ENCODE peak calls at places on chromosomes 11 and 22, in four cellular contexts. Q is lower lobe of right lung; P is stimulated activated naive CD8-positive, alpha-beta T cell treated with anti-CD3 and anti-CD28 coated beads, Interleukin-15, amount 100 ng/mL, for 72 hours; J is natural killer cell. U is an unnamed sample.
A peak's percentile ranks its signal among the peaks of the same experiment; 100 is the strongest.

GRCh38 chr11:73972620-73973449 is 9.8 kb downstream of the UCP2 start:
- ATAC-seq in P (no peak), J (no peak), Q (no peak), U (no peak)

GRCh38 chr11:95790933-95791247 is 592 bp downstream of the CEP57 start:
- ATAC-seq in P (no peak), Q (peak; percentile 33), J (no peak), U (peak; percentile 13)

GRCh38 chr11:122729139-122729538 is 73.6 kb downstream of the UBASH3B start:
- ATAC-seq in P (no peak), J (peak; percentile 51), Q (no peak), U (no peak)

GRCh38 chr11:5293028-5293427 is 8.7 kb downstream of the OR51B4 start:
- ATAC-seq in Q (no peak), J (no peak), P (no peak), U (no peak)

GRCh38 chr11:79232346-79232745 is 208.5 kb downstream of the TENM4 start:
- ATAC-seq in P (no peak), Q (no peak), J (no peak), U (no peak)

GRCh38 chr11:112024178-112024777 is 930 bp upstream of the DLAT start:
- ATAC-seq in P (peak; percentile 16), J (no peak), Q (peak; percentile 28), U (no peak)

GRCh38 chr11:67289226-67289650 is at the start of gene ANKRD13D:
- ATAC-seq in J (no peak), Q (no peak), P (peak; percentile 44), U (no peak)

GRCh38 chr11:15761235-15761634 is 595.1 kb downstream of the SOX6 start:
- ATAC-seq in P (no peak), Q (no peak), J (no peak), U (no peak)

GRCh38 chr22:30717952-30718351 is 23.3 kb downstream of the OSBP2 start:
- ATAC-seq in J (no peak), Q (no peak), P (no peak), U (no peak)

GRCh38 chr11:63643205-63643604 is 28.0 kb downstream of the ATL3 start:
- ATAC-seq in Q (no peak), J (no peak), P (no peak), U (no peak)

GRCh38 chr11:68525930-68526329 is 65.4 kb downstream of the PPP6R3 start:
- ATAC-seq in P (no peak), J (no peak), Q (no peak), U (no peak)

GRCh38 chr11:57637626-57638004 is 12.1 kb downstream of the YPEL4 start:
- ATAC-seq in J (no peak), Q (peak; percentile 40), P (no peak), U (no peak)

GRCh38 chr11:66432597-66432996 is 6.1 kb downstream of the MRPL11 start:
- ATAC-seq in Q (no peak), P (no peak), J (no peak), U (no peak)

GRCh38 chr11:64378335-64378884 is 19.4 kb downstream of the RPS6KA4 start:
- ATAC-seq in Q (no peak), P (no peak), J (no peak), U (no peak)

GRCh38 chr11:130877532-130877931 is 38.7 kb downstream of the SNX19 start:
- ATAC-seq in Q (peak; percentile 39), P (no peak), J (no peak), U (no peak)

GRCh38 chr11:73246303-73246702 is 25.8 kb upstream of the P2RY6 start:
- ATAC-seq in J (no peak), P (no peak), Q (no peak), U (no peak)

GRCh38 chr22:25070870-25071465 is 118.5 kb downstream of the KIAA1671 start:
- ATAC-seq in Q (peak; percentile 28), P (no peak), J (no peak), U (peak; percentile 40)

GRCh38 chr11:46203746-46204145 is 73.7 kb upstream of the CREB3L1 start:
- ATAC-seq in Q (peak; percentile 32), J (no peak), P (no peak), U (no peak)

GRCh38 chr11:73830261-73830660 is 42.6 kb downstream of the MRPL48 start:
- ATAC-seq in P (no peak), Q (no peak), J (no peak), U (no peak)

GRCh38 chr11:88544656-88545280 is 207.2 kb upstream of the CTSC start:
- ATAC-seq in Q (no peak), P (peak; percentile 13), J (no peak), U (peak; percentile 50)

GRCh38 chr11:23112390-23112789 is 252.1 kb upstream of the CCDC179 start:
- ATAC-seq in Q (no peak), J (no peak), P (no peak), U (no peak)

GRCh38 chr11:114088836-114089235 is 29.3 kb downstream of the ZBTB16 start:
- ATAC-seq in J (no peak), P (no peak), Q (no peak), U (no peak)

GRCh38 chr11:66243816-66244215 is 24.6 kb upstream of the RAB1B start:
- ATAC-seq in Q (no peak), P (peak; percentile 32), J (no peak), U (no peak)

GRCh38 chr11:128336203-128336602 is 251.2 kb downstream of the ETS1 start:
- ATAC-seq in J (no peak), Q (peak; percentile 66), P (no peak), U (no peak)

U was measured in activated T-helper 17 cell treated with anti-CD3 and anti-CD28 coated beads, Interleukin-2, amount 50 U/mL, for 72 hours.